ENCODE peak calls at places on chromosomes 11 and 22, in eight cellular contexts. S is foreskin fibroblast, Z is stomach, A is fibroblast of the aortic adventitia, P is IMR-90, N is retinal pigment epithelial cell, Y is right atrium auricular region, B is bronchial epithelial cell. C is an unnamed sample.

GRCh38 chr11:21866781-21867180 is 326.1 kb upstream of the ANO5 start:
- DNase-seq in S (no peak), Z (no peak), A (no peak), P (no peak), N (no peak), Y (no peak), B (no peak), C (no peak)

GRCh38 chr11:46302866-46303265 is 25.4 kb downstream of the CREB3L1 start:
- DNase-seq in S (no peak), Z (no peak), A (no peak), P (no peak), N (no peak), Y (no peak), B (no peak), C (no peak)

GRCh38 chr11:45994421-45995341 is 72.2 kb downstream of the LARGE2 start:
- DNase-seq in S (peak), Z (no peak), A (peak), P (peak), N (peak), Y (no peak), B (no peak), C (no peak)

GRCh38 chr11:116112031-116112935 is 608.1 kb upstream of the CADM1 start:
- DNase-seq in S (no peak), Z (no peak), A (no peak), P (no peak), N (no peak), Y (no peak), B (peak), C (peak)

GRCh38 chr11:45798793-45799441 is 6.0 kb upstream of the SLC35C1 start:
- DNase-seq in S (no peak), Z (peak), A (no peak), P (peak), N (no peak), Y (peak), B (peak), C (peak)

GRCh38 chr11:66292543-66293332 is 1.0 kb downstream of the TMEM151A start:
- DNase-seq in S (no peak), Z (no peak), A (no peak), P (no peak), N (no peak), Y (no peak), B (no peak), C (no peak)

GRCh38 chr11:18171377-18172000 is 1.1 kb upstream of the MRGPRX4 start:
- DNase-seq in S (peak), Z (no peak), A (no peak), P (no peak), N (no peak), Y (no peak), B (peak), C (no peak)

GRCh38 chr22:38230108-38230825 is 28.5 kb downstream of the MAFF start:
- DNase-seq in S (peak), Z (peak), A (no peak), P (no peak), N (no peak), Y (no peak), B (peak), C (no peak)

GRCh38 chr22:23249506-23250423 is 69.5 kb downstream of the BCR start:
- DNase-seq in S (peak), Z (no peak), A (no peak), P (no peak), N (no peak), Y (no peak), B (no peak), C (no peak)

GRCh38 chr22:31085493-31085824 is 4.3 kb downstream of the SMTN start:
- DNase-seq in S (no peak), Z (no peak), A (no peak), P (no peak), N (no peak), Y (no peak), B (no peak), C (no peak)

GRCh38 chr11:17273668-17274321 is 2.7 kb upstream of the NUCB2 start:
- DNase-seq in S (no peak), Z (no peak), A (no peak), P (no peak), N (no peak), Y (no peak), B (peak), C (no peak)

GRCh38 chr11:721913-722811 is 16.1 kb downstream of the EPS8L2 start:
- DNase-seq in S (no peak), Z (no peak), A (no peak), P (no peak), N (no peak), Y (no peak), B (no peak), C (no peak)

GRCh38 chr22:46202897-46203589 is 47.0 kb downstream of the CDPF1 start:
- DNase-seq in S (no peak), Z (no peak), A (no peak), P (no peak), N (no peak), Y (no peak), B (no peak), C (no peak)

GRCh38 chr11:35321532-35322320 is 97.6 kb downstream of the SLC1A2 start:
- DNase-seq in S (peak), Z (no peak), A (peak), P (peak), N (peak), Y (no peak), B (peak), C (no peak)

GRCh38 chr22:40118979-40119378 is 58.7 kb upstream of the TNRC6B start:
- DNase-seq in S (no peak), Z (no peak), A (no peak), P (no peak), N (no peak), Y (no peak), B (no peak), C (no peak)

GRCh38 chr11:10605941-10606381 is 37.5 kb upstream of the LYVE1 start:
- DNase-seq in S (peak), Z (peak), A (peak), P (peak), N (no peak), Y (peak), B (peak), C (no peak)

GRCh38 chr22:29470159-29470855 is 9.7 kb upstream of the NEFH start:
- DNase-seq in S (peak), Z (peak), A (peak), P (peak), N (no peak), Y (peak), B (peak), C (peak)

GRCh38 chr22:48760481-48761238 is 1067.0 kb downstream of the BRD1 start:
- DNase-seq in S (no peak), Z (peak), A (no peak), P (no peak), N (no peak), Y (peak), B (no peak), C (peak)

GRCh38 chr11:116861539-116861938 is 24.1 kb upstream of the APOA1 start:
- DNase-seq in S (peak), Z (no peak), A (peak), P (peak), N (no peak), Y (no peak), B (peak), C (no peak)

GRCh38 chr11:115550291-115551059 is 46.3 kb upstream of the CADM1 start:
- DNase-seq in S (no peak), Z (no peak), A (no peak), P (no peak), N (no peak), Y (no peak), B (no peak), C (no peak)

GRCh38 chr22:34992672-34993071 is 73.3 kb upstream of the ISX start:
- DNase-seq in S (no peak), Z (no peak), A (no peak), P (no peak), N (no peak), Y (no peak), B (no peak), C (no peak)

GRCh38 chr11:83827940-83828554 is 541.9 kb upstream of the CCDC90B start:
- DNase-seq in S (peak), Z (no peak), A (peak), P (peak), N (peak), Y (no peak), B (peak), C (no peak)

GRCh38 chr11:64727131-64727530 is 4.1 kb upstream of the NRXN2 start:
- DNase-seq in S (no peak), Z (no peak), A (no peak), P (no peak), N (no peak), Y (no peak), B (no peak), C (no peak)

GRCh38 chr11:64725601-64726139 is 2.7 kb upstream of the NRXN2 start:
- DNase-seq in S (no peak), Z (no peak), A (no peak), P (no peak), N (no peak), Y (no peak), B (no peak), C (no peak)

GRCh38 chr11:64724863-64725535 is 2.0 kb upstream of the NRXN2 start:
- DNase-seq in S (no peak), Z (no peak), A (no peak), P (no peak), N (no peak), Y (no peak), B (no peak), C (no peak)

GRCh38 chr11:64723907-64724862 is 1.2 kb upstream of the NRXN2 start:
- DNase-seq in S (no peak), Z (no peak), A (no peak), P (no peak), N (no peak), Y (no peak), B (no peak), C (no peak)

GRCh38 chr11:64726211-64726641 is 3.2 kb upstream of the NRXN2 start:
- DNase-seq in S (no peak), Z (no peak), A (no peak), P (no peak), N (no peak), Y (no peak), B (no peak), C (no peak)
- TF ChIP-seq CTCF in S (no peak), Z (no peak), A (no peak), P (no peak), N (no peak), Y (no peak), B (no peak), C (no peak)

GRCh38 chr11:78715639-78716311 is 141.1 kb upstream of the NARS2 start:
- DNase-seq in S (peak), Z (peak), A (peak), P (peak), N (peak), Y (no peak), B (peak), C (peak)
- TF ChIP-seq CTCF in S (peak), Z (peak), A (peak), P (peak), N (peak), Y (no peak), B (peak), C (peak)

GRCh38 chr11:80109031-80109430 is 668.2 kb upstream of the TENM4 start:
- DNase-seq in S (no peak), Z (no peak), A (no peak), P (peak), N (no peak), Y (no peak), B (peak), C (no peak)

GRCh38 chr11:80103149-80103859 is 662.5 kb upstream of the TENM4 start:
- DNase-seq in S (peak), Z (no peak), A (peak), P (peak), N (no peak), Y (no peak), B (peak), C (no peak)

GRCh38 chr11:80109652-80110051 is 668.8 kb upstream of the TENM4 start:
- DNase-seq in S (no peak), Z (no peak), A (no peak), P (no peak), N (no peak), Y (no peak), B (no peak), C (no peak)

GRCh38 chr11:80104196-80104595 is 663.4 kb upstream of the TENM4 start:
- DNase-seq in S (peak), Z (no peak), A (no peak), P (no peak), N (no peak), Y (no peak), B (no peak), C (no peak)

GRCh38 chr11:80107415-80107814 is 666.6 kb upstream of the TENM4 start:
- DNase-seq in S (no peak), Z (no peak), A (no peak), P (no peak), N (no peak), Y (no peak), B (no peak), C (no peak)
- TF ChIP-seq CTCF in S (no peak), Z (no peak), A (no peak), P (peak), N (no peak), Y (no peak), B (no peak), C (no peak)

GRCh38 chr22:44091021-44091721 is 67.1 kb downstream of the PARVB start:
- DNase-seq in S (no peak), Z (no peak), A (peak), P (no peak), N (no peak), Y (no peak), B (peak), C (no peak)
- TF ChIP-seq CTCF in S (peak), Z (no peak), A (peak), P (peak), N (peak), Y (no peak), B (peak), C (peak)

DNA sequence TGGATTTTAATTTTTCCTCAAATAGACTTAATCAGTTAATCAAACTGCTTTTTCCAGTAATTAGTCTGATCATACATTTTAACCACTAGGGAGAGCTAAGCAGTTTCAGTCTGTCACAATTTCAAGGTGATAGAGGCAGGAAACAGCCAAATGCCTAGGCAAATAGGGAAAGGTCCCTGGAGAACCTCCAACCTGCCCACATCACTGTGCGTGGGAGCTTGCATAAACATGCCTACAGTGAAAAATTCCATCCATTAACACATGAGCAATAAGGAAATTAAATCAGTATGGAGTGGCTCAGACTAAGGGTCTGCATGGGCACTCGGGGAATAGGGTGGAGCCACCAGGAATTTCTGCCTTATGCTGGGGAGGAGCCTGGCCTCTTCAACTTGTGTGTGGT is 74.6 kb downstream of the AASDHPPT start:
- DNase-seq in S (peak), Z (peak), A (peak), P (peak), N (no peak), Y (no peak), B (peak), C (no peak)
- TF ChIP-seq CTCF in S (no peak), Z (no peak), A (no peak), P (no peak), N (peak), Y (no peak), B (peak), C (peak)

C was measured in osteocyte.